ENCODE peak calls at places on chromosomes 5 and 9, in four cellular contexts. One of them, this sample, is unnamed.

GRCh38 chr9:93600504-93600903 is 24.1 kb downstream of the PHF2 start:
- DNase-seq in AG04449: no peak
- DNase-seq in A549: no peak
- DNase-seq in breast epithelium: no peak
- DNase-seq in this sample: peak; percentile 56

GRCh38 chr5:154646841-154647759 is 108.1 kb upstream of the LARP1 start:
- DNase-seq in AG04449: no peak
- DNase-seq in A549: no peak
- DNase-seq in breast epithelium: no peak
- DNase-seq in this sample: peak; percentile 70

GRCh38 chr5:133241179-133241728 is 189.4 kb downstream of the HSPA4 start:
- DNase-seq in AG04449: no peak
- DNase-seq in A549: no peak
- DNase-seq in breast epithelium: no peak
- DNase-seq in this sample: no peak

GRCh38 chr5:79728396-79728795 is 38.8 kb downstream of the CMYA5 start:
- DNase-seq in AG04449: no peak
- DNase-seq in A549: no peak
- DNase-seq in breast epithelium: no peak
- DNase-seq in this sample: no peak

GRCh38 chr9:127629468-127630081 is 17.5 kb downstream of the STXBP1 start:
- DNase-seq in AG04449: no peak
- DNase-seq in A549: no peak
- DNase-seq in breast epithelium: no peak
- DNase-seq in this sample: no peak

GRCh38 chr5:170611446-170612088 is 107.7 kb downstream of the KCNIP1 start:
- DNase-seq in AG04449: no peak
- DNase-seq in A549: no peak
- DNase-seq in breast epithelium: no peak
- DNase-seq in this sample: no peak

GRCh38 chr5:72189135-72189534 is 81.9 kb downstream of the MAP1B start:
- DNase-seq in AG04449: no peak
- DNase-seq in A549: no peak
- DNase-seq in breast epithelium: no peak
- DNase-seq in this sample: no peak

GRCh38 chr9:137820161-137820855 is 57.3 kb upstream of the CACNA1B start:
- DNase-seq in AG04449: no peak
- DNase-seq in A549: no peak
- DNase-seq in breast epithelium: peak; percentile 47
- DNase-seq in this sample: no peak

GRCh38 chr9:90025816-90026215 is 421.0 kb downstream of the GADD45G start:
- DNase-seq in AG04449: no peak
- DNase-seq in A549: peak; percentile 15
- DNase-seq in breast epithelium: no peak
- DNase-seq in this sample: no peak

GRCh38 chr9:127197186-127197860 is 67.3 kb upstream of the GARNL3 start:
- DNase-seq in AG04449: no peak
- DNase-seq in A549: no peak
- DNase-seq in breast epithelium: no peak
- DNase-seq in this sample: no peak

GRCh38 chr5:93582677-93583524 is at the start of gene NR2F1:
- DNase-seq in AG04449: peak; percentile 85
- DNase-seq in A549: peak; percentile 48
- DNase-seq in breast epithelium: no peak
- DNase-seq in this sample: peak; percentile 58

GRCh38 chr5:55868846-55869245 is 17.7 kb downstream of the IL31RA start:
- DNase-seq in AG04449: peak; percentile 91
- DNase-seq in A549: peak; percentile 79
- DNase-seq in breast epithelium: no peak
- DNase-seq in this sample: no peak

GRCh38 chr5:172179032-172179989 is 8.7 kb downstream of the STK10 start:
- DNase-seq in AG04449: no peak
- DNase-seq in A549: no peak
- DNase-seq in breast epithelium: no peak
- DNase-seq in this sample: no peak

GRCh38 chr5:5140051-5141010 is at the start of gene ADAMTS16:
- DNase-seq in AG04449: no peak
- DNase-seq in A549: no peak
- DNase-seq in breast epithelium: no peak
- DNase-seq in this sample: no peak

GRCh38 chr5:17089690-17090089 is 127.7 kb upstream of the BASP1 start:
- DNase-seq in AG04449: no peak
- DNase-seq in A549: no peak
- DNase-seq in breast epithelium: no peak
- DNase-seq in this sample: no peak

GRCh38 chr5:17087035-17087434 is 130.4 kb upstream of the BASP1 start:
- DNase-seq in AG04449: no peak
- DNase-seq in A549: no peak
- DNase-seq in breast epithelium: no peak
- DNase-seq in this sample: no peak

GRCh38 chr5:17089001-17089400 is 128.4 kb upstream of the BASP1 start:
- DNase-seq in AG04449: no peak
- DNase-seq in A549: no peak
- DNase-seq in breast epithelium: no peak
- DNase-seq in this sample: no peak

GRCh38 chr5:17090839-17091238 is 126.6 kb upstream of the BASP1 start:
- DNase-seq in AG04449: no peak
- DNase-seq in A549: no peak
- DNase-seq in breast epithelium: no peak
- DNase-seq in this sample: no peak

DNA sequence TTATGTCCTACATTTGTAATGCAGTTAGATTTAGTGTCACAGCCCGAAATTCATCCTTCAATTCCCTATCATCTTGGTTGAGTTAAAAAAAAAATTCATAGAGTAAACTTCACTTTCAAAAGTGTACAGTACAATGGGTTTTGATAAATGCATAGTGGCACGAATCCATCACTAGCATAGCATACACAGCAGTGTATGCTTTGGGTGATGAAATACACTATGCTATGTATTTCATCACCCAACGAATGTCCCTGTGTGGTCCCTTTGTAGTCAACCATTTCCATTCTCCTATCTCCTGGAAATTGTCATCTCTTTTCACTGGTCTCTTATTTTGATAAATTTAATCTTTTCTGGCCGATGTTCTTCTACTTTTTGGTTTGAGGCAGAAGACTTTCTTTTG is 129.4 kb upstream of the BASP1 start:
- DNase-seq in AG04449: no peak
- DNase-seq in A549: no peak
- DNase-seq in breast epithelium: no peak
- DNase-seq in this sample: no peak
- TF ChIP-seq CTCF in AG04449: no peak
- TF ChIP-seq CTCF in A549: no peak
- TF ChIP-seq CTCF in breast epithelium: no peak
- TF ChIP-seq CTCF in this sample: no peak

GRCh38 chr9:22528485-22528884 is 81.9 kb downstream of the DMRTA1 start:
- DNase-seq in AG04449: peak; percentile 4
- DNase-seq in A549: no peak
- DNase-seq in breast epithelium: no peak
- DNase-seq in this sample: no peak
- TF ChIP-seq CTCF in AG04449: peak; percentile 34
- TF ChIP-seq CTCF in A549: peak; percentile 11
- TF ChIP-seq CTCF in breast epithelium: no peak
- TF ChIP-seq CTCF in this sample: peak; percentile 62

DNA sequence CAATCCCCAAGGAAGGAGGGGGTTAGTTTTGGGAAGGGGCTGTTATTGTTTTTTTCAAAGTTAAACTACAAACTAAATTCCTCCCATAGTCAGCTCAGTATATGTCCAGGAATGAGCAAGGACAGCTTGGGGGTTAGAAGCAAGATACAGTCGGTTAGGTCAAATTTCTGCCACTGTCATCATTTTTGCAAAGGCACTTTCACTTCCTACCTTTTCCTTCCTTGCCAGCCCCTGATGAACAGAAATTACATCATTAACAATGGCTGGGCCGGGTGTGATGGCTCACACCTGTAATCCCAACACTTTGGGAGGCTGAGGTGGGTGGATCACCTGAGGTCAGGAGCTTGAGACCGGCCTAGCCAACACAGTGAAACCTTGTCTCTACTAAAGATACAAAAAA is 51.5 kb upstream of the HRH2 start:
- DNase-seq in AG04449: no peak
- DNase-seq in A549: no peak
- DNase-seq in breast epithelium: no peak
- DNase-seq in this sample: no peak
- TF ChIP-seq CTCF in AG04449: no peak
- TF ChIP-seq CTCF in A549: no peak
- TF ChIP-seq CTCF in breast epithelium: no peak
- TF ChIP-seq CTCF in this sample: no peak

GRCh38 chr9:32707326-32707725 is 71.9 kb upstream of the TAF1L start:
- DNase-seq in AG04449: no peak
- DNase-seq in A549: no peak
- DNase-seq in breast epithelium: no peak
- DNase-seq in this sample: no peak

GRCh38 chr9:32704343-32704742 is 68.9 kb upstream of the TAF1L start:
- DNase-seq in AG04449: no peak
- DNase-seq in A549: no peak
- DNase-seq in breast epithelium: no peak
- DNase-seq in this sample: no peak

GRCh38 chr9:32705059-32705458 is 69.6 kb upstream of the TAF1L start:
- DNase-seq in AG04449: no peak
- DNase-seq in A549: no peak
- DNase-seq in breast epithelium: no peak
- DNase-seq in this sample: no peak

GRCh38 chr9:32708480-32709150 is 73.1 kb upstream of the TAF1L start:
- DNase-seq in AG04449: no peak
- DNase-seq in A549: no peak
- DNase-seq in breast epithelium: no peak
- DNase-seq in this sample: no peak

DNA sequence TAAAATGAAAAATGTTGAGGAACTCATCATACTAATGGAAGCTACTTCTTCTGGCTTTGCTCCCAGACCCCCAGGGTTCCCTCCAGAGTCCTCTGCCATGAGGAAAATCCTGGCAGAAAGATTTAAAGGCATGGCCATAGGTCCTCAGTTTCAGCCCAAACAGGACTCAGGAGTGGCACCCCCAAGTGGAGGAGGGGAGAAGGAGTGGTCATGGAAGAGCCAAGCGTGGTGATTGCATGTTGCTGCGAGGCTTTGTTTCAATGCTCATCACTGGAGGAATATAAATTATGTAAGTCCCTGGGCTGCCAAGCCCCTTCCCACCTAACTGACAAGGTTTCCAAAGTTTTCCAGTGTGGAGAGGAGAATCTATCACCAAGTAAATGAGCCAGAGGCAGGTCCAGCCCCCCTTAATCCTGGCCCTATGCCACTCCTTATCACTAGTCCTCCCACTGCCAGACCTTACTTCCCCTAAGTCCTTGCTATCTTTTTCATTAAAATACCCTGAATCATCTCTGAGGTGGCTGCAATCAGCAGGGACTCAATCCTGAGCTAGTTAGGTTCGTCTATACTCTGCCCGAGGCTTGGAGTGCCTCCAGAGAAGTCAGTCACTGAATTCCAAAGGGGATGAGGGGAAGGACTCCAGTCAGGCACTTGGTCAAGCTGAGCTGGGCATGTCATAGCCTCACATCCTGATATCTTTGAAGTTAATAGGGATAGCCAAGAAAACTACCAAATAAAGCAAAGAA is 70.7 kb upstream of the TAF1L start:
- DNase-seq in AG04449: no peak
- DNase-seq in A549: no peak
- DNase-seq in breast epithelium: no peak
- DNase-seq in this sample: no peak
- TF ChIP-seq CTCF in AG04449: no peak
- TF ChIP-seq CTCF in A549: no peak
- TF ChIP-seq CTCF in breast epithelium: no peak
- TF ChIP-seq CTCF in this sample: no peak

DNA sequence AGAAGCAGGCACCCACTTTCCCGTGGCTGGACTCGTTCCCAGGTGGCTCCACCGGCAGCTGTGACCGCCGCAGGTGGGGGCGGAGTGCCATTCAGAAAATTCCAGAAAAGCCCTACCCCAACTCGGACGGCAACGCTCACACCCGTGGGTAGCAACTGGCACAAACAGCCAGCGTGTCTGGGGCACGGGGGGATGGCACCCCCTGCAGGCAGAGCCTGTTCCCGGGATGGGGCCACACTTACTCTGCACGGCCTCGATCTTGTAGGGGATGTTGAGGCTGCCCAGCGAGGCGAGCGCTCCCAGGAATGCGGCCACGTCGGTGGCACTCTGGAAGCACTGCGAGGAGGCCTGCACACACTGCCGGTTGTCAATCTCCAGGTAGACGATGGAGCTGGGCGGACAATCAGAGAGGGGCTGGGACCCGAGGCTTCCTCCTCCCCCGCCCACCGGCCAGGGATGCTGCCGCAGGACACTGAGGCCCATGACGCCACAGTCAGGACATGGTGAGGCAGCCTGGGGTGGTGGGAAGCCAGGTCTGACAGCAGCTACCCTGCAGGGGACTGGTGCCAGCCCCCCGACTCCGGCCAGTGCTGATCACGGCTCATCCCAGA is 20.2 kb upstream of the SEC16A start:
- DNase-seq in AG04449: no peak
- DNase-seq in A549: no peak
- DNase-seq in breast epithelium: no peak
- DNase-seq in this sample: no peak
- TF ChIP-seq CTCF in AG04449: no peak
- TF ChIP-seq CTCF in A549: no peak
- TF ChIP-seq CTCF in breast epithelium: no peak
- TF ChIP-seq CTCF in this sample: peak; percentile 32

DNA sequence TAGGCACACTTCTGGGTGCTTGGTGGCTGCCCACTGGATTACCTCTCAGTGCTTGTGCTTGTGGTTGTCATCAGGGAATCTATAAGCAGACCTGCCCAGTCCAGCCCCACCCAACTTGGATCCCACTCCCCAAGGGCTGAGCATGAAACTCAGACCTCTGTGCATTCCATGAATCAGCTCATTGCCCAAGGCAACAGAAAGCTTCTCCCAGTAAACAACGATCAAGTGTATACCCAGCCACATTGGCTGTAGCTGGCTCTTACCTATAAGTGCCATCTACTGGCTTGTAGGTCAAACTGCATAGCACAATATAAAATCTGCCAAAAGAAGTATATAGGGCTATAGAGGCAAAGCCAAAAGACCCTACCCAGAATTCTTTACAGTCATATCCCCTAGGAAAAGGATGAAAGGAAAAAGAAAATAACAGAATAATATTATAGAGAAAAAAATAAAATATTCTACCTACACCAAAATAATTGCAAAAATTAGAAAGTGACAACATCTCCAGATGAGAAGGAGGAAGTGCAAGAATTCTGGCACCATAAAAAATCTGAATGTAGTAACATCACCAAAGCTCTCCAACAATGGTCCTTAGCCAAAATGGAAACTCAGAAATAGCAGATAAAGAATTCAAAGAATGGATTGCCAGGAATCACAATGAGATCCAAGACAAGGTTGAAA is 321.0 kb upstream of the TRPC7 start:
- DNase-seq in AG04449: no peak
- DNase-seq in A549: no peak
- DNase-seq in breast epithelium: no peak
- DNase-seq in this sample: no peak
- TF ChIP-seq CTCF in AG04449: peak; percentile 41
- TF ChIP-seq CTCF in A549: no peak
- TF ChIP-seq CTCF in breast epithelium: no peak
- TF ChIP-seq CTCF in this sample: peak; percentile 52

This sample was measured in chondrocyte.